ENCODE peak calls at places on chromosomes 13 and 19, in four cellular contexts. Q is K562, B is SK-N-SH, O is HepG2. N is an unnamed sample.

GRCh38 chr19:33815410-33816340 is 19.0 kb downstream of the KCTD15 start:
- DNase-seq in B (peak; percentile 55), O (no peak), Q (no peak), N (no peak)

GRCh38 chr19:58157045-58157728 is 6.6 kb upstream of the ZNF329 start:
- DNase-seq in Q (no peak), B (no peak), O (no peak), N (no peak)

GRCh38 chr19:6521718-6522646 is 8.8 kb upstream of the TNFSF9 start:
- DNase-seq in O (no peak), B (no peak), Q (peak; percentile 68), N (no peak)

GRCh38 chr13:94556646-94557045 is 39.3 kb downstream of the TGDS start:
- DNase-seq in Q (no peak), O (no peak), B (no peak), N (no peak)

GRCh38 chr19:19447536-19448237 is 42.2 kb downstream of the GATAD2A start:
- DNase-seq in Q (no peak), O (no peak), B (no peak), N (no peak)

GRCh38 chr13:31556376-31556775 is 182.9 kb upstream of the RXFP2 start:
- DNase-seq in B (no peak), O (no peak), Q (no peak), N (no peak)

GRCh38 chr13:94227255-94227879 is 252.1 kb downstream of the DCT start:
- DNase-seq in B (no peak), O (no peak), Q (no peak), N (no peak)

GRCh38 chr13:111516712-111517640 is 196.5 kb downstream of the TEX29 start:
- DNase-seq in O (no peak), B (no peak), Q (no peak), N (no peak)

GRCh38 chr13:98173431-98173921 is 3.6 kb downstream of the RNF113B start:
- DNase-seq in O (peak; percentile 95), B (no peak), Q (no peak), N (peak; percentile 29)

GRCh38 chr19:57099199-57099661 is 20.6 kb upstream of the USP29 start:
- DNase-seq in Q (peak; percentile 66), O (peak; percentile 49), B (peak; percentile 87), N (peak; percentile 1)

GRCh38 chr13:30907167-30907761 is 1.2 kb downstream of the MEDAG start:
- DNase-seq in B (peak; percentile 52), O (peak; percentile 6), Q (no peak), N (no peak)

GRCh38 chr19:33784432-33784831 is 12.2 kb upstream of the KCTD15 start:
- DNase-seq in O (no peak), Q (no peak), B (no peak), N (no peak)

GRCh38 chr13:39577833-39578232 is 25.2 kb downstream of the LHFPL6 start:
- DNase-seq in B (no peak), O (no peak), Q (no peak), N (no peak)

GRCh38 chr19:47111682-47112165 is 1.9 kb downstream of the ZC3H4 start:
- DNase-seq in Q (no peak), B (no peak), O (no peak), N (no peak)

GRCh38 chr19:23093832-23094231 is 23.0 kb upstream of the ZNF730 start:
- DNase-seq in O (no peak), Q (no peak), B (no peak), N (no peak)

GRCh38 chr19:28980236-28980868 is 232.6 kb downstream of the UQCRFS1 start:
- DNase-seq in B (no peak), Q (no peak), O (no peak), N (no peak)

GRCh38 chr19:56367829-56368711 is 25.3 kb downstream of the ZNF582 start:
- DNase-seq in O (peak; percentile 93), Q (peak; percentile 85), B (peak; percentile 92), N (no peak)

GRCh38 chr13:39942901-39943273 is 287.4 kb downstream of the COG6 start:
- DNase-seq in O (peak; percentile 66), B (peak; percentile 63), Q (peak; percentile 33), N (peak; percentile 80)

GRCh38 chr19:57615346-57615745 is 1.3 kb downstream of the ZNF134 start:
- DNase-seq in O (no peak), Q (no peak), B (no peak), N (no peak)

GRCh38 chr13:22161871-22162270 is 491.0 kb downstream of the FGF9 start:
- DNase-seq in O (no peak), B (no peak), Q (no peak), N (no peak)

GRCh38 chr19:12801466-12802266 is at the start of the genes PRDX2 and THSD8:
- DNase-seq in O (peak; percentile 53), B (peak; percentile 94), Q (peak; percentile 88), N (no peak)

GRCh38 chr13:113327391-113327765 is 30.3 kb downstream of the LAMP1 start:
- DNase-seq in Q (no peak), O (no peak), B (no peak), N (no peak)

GRCh38 chr13:23087884-23088283 is 92.9 kb upstream of the SGCG start:
- DNase-seq in Q (peak; percentile 15), B (peak; percentile 34), O (peak; percentile 23), N (peak; percentile 35)

GRCh38 chr13:50521750-50522149 is 321.7 kb downstream of the DLEU7 start:
- DNase-seq in Q (no peak), B (no peak), O (peak; percentile 39), N (no peak)

GRCh38 chr19:11887618-11888531 is at the start of gene ZNF69:
- DNase-seq in B (peak; percentile 89), Q (peak; percentile 88), O (peak; percentile 92), N (no peak)

GRCh38 chr13:98664047-98664446 is 87.1 kb upstream of the STK24 start:
- DNase-seq in O (no peak), B (no peak), Q (no peak), N (peak; percentile 85)

GRCh38 chr19:13085673-13086072 is 17.0 kb downstream of the LYL1 start:
- DNase-seq in Q (no peak), B (no peak), O (no peak), N (no peak)

GRCh38 chr19:38711726-38712153 is 32.5 kb downstream of the CAPN12 start:
- DNase-seq in B (no peak), Q (no peak), O (no peak), N (no peak)

GRCh38 chr13:79318664-79319063 is 87.4 kb downstream of the RBM26 start:
- DNase-seq in Q (no peak), O (no peak), B (no peak), N (no peak)

DNA sequence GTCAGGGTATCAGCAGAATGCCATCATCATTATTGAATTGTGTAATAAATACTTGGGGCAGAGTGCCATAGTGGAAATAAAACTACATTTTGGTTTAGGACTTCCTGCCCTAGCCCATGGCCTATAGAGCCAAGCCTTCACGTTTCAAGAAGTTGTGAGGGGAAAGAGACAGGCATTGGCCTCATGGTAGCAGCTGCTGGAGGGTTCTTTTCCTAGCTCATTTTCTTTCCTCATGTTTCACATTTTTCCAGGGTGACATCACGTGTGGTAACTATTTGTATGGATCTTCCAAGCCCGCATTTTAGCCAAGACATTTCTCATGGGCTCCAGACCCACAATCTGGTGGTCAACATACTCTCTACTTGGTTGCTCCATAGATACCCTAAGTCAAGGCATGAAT is 80.4 kb downstream of the LRCH1 start:
- DNase-seq in Q (no peak), B (no peak), O (peak; percentile 12), N (no peak)
- TF ChIP-seq ELF1 in Q (no peak), B (peak; percentile 41), O (no peak), N (no peak)

GRCh38 chr13:75906315-75906714 is 270.2 kb downstream of the LMO7 start:
- DNase-seq in O (no peak), B (no peak), Q (no peak), N (no peak)

GRCh38 chr13:75913925-75914324 is 277.8 kb downstream of the LMO7 start:
- DNase-seq in B (no peak), Q (no peak), O (no peak), N (no peak)

GRCh38 chr13:75908137-75908536 is 272.0 kb downstream of the LMO7 start:
- DNase-seq in Q (no peak), B (no peak), O (no peak), N (no peak)

GRCh38 chr13:75907044-75907443 is 270.9 kb downstream of the LMO7 start:
- DNase-seq in B (no peak), O (no peak), Q (no peak), N (no peak)

DNA sequence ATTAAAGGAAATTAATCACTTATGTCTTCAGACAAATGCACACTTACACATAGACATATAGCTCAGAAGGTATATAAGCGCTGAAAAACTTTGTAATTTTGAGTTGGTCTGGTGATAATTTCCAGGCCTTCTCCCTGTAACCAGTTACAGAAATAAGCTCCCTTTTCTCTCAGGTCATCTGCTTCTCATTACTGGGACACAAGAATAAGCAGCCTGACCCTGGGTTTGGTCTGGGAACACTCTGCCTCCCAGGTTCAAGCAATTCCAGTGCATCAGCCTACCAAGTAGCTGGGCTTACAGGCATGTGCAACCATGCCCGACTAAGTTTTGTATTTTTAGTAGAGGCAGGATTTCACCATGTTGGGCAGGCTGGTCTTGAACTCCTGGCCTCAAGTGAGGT is 274.5 kb downstream of the LMO7 start:
- DNase-seq in O (no peak), Q (no peak), B (peak; percentile 4), N (no peak)
- H2AFZ ChIP-seq in O (no peak overlapping the region), Q (peak overlapping the region; percentile 40), B (no peak overlapping the region), N (no peak overlapping the region)

GRCh38 chr13:27199691-27200090 is 28.1 kb upstream of the USP12 start:
- DNase-seq in O (no peak), Q (no peak), B (no peak), N (no peak)
- TF ChIP-seq ELF1 in O (no peak), Q (no peak), B (no peak), N (no peak)

GRCh38 chr13:42218576-42218975 is 53.4 kb upstream of the AKAP11 start:
- DNase-seq in Q (no peak), O (no peak), B (no peak), N (no peak)

GRCh38 chr13:42219051-42219450 is 52.9 kb upstream of the AKAP11 start:
- DNase-seq in Q (no peak), O (no peak), B (no peak), N (no peak)

GRCh38 chr13:42216422-42216735 is 55.6 kb upstream of the AKAP11 start:
- DNase-seq in Q (no peak), B (no peak), O (no peak), N (no peak)

GRCh38 chr13:42214445-42214844 is 57.5 kb upstream of the AKAP11 start:
- DNase-seq in B (no peak), Q (no peak), O (no peak), N (no peak)

DNA sequence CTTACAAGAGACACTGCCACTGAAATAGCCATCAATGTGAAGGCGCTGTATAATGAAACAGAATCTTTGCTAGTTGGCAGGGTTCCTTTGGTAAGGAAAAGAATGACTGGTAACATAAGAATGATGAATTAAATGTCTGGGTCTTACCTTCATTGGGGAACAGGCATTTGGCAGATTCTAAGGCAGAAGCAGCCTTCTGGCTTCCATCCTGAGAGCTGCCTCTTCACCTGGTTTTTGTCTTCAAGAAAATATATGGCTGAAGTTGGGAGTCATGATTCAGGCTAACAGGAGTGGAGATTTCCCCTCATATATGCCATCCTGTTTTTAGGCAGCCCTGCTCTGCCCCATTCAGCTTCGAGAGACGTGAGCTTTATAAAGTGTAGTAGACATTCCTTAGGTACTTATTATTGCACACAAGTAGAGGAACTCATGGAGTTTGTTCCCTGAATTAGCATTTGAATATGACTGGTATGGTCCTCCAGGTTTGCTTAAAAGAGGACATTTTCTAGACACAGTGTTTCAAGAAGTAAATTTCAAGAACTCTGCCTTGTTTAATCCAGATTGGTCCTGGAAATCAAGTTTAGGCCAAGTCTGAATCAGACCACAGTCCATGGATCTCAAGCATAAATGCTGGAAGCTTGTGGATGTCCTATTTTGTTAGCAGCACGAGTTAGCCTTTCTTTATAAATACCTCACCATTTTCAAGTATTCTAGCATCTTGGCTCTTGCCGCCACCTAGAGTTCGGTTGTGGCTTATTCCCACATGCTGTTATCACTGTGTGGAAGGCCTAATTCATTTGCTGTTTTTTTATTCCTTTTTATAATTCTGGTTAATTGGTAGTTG is 56.2 kb upstream of the AKAP11 start:
- DNase-seq in Q (peak; percentile 4), O (peak; percentile 10), B (peak; percentile 9), N (peak; percentile 29)
- H2AFZ ChIP-seq in Q (peak overlapping the region; percentile 85), O (no peak overlapping the region), B (no peak overlapping the region), N (no peak overlapping the region)

GRCh38 chr13:29081036-29081435 is 260.9 kb downstream of the MTUS2 start:
- DNase-seq in O (no peak), B (no peak), Q (no peak), N (no peak)
- TF ChIP-seq ELF1 in O (no peak), B (no peak), Q (no peak), N (no peak)